ENCODE peak calls at places on chromosomes 1 and 21, in four cellular contexts. One of them, this sample, is unnamed.

GRCh38 chr1:186750250-186750649 is 70.0 kb upstream of the PTGS2 start:
- DNase-seq in KBM-7: no peak
- DNase-seq in CD8-positive, alpha-beta T cell: no peak
- DNase-seq in HCEC 1CT: peak
- DNase-seq in this sample: no peak

GRCh38 chr1:162855461-162856150 is 5.4 kb downstream of the CCDC190 start:
- DNase-seq in CD8-positive, alpha-beta T cell: no peak
- DNase-seq in KBM-7: no peak
- DNase-seq in HCEC 1CT: peak
- DNase-seq in this sample: no peak

GRCh38 chr1:175822575-175822974 is 79.2 kb upstream of the TNR start:
- DNase-seq in CD8-positive, alpha-beta T cell: no peak
- DNase-seq in HCEC 1CT: peak
- DNase-seq in KBM-7: no peak
- DNase-seq in this sample: no peak

GRCh38 chr1:196344462-196344861 is 263.8 kb downstream of the KCNT2 start:
- DNase-seq in HCEC 1CT: no peak
- DNase-seq in CD8-positive, alpha-beta T cell: no peak
- DNase-seq in KBM-7: no peak
- DNase-seq in this sample: no peak

GRCh38 chr1:13550663-13551062 is 33.0 kb upstream of the PDPN start:
- DNase-seq in KBM-7: no peak
- DNase-seq in HCEC 1CT: no peak
- DNase-seq in CD8-positive, alpha-beta T cell: no peak
- DNase-seq in this sample: no peak

GRCh38 chr1:109134423-109134822 is 20.5 kb downstream of the ELAPOR1 start:
- DNase-seq in HCEC 1CT: no peak
- DNase-seq in KBM-7: no peak
- DNase-seq in CD8-positive, alpha-beta T cell: no peak
- DNase-seq in this sample: no peak

GRCh38 chr1:58432813-58433668 is 113.5 kb downstream of the OMA1 start:
- DNase-seq in HCEC 1CT: peak
- DNase-seq in CD8-positive, alpha-beta T cell: no peak
- DNase-seq in KBM-7: no peak
- DNase-seq in this sample: no peak

GRCh38 chr21:18449586-18449985 is 46.0 kb upstream of the TMPRSS15 start:
- DNase-seq in HCEC 1CT: no peak
- DNase-seq in KBM-7: no peak
- DNase-seq in CD8-positive, alpha-beta T cell: no peak
- DNase-seq in this sample: no peak

GRCh38 chr1:110896090-110896489 is 23.1 kb downstream of the CD53 start:
- DNase-seq in CD8-positive, alpha-beta T cell: no peak
- DNase-seq in HCEC 1CT: no peak
- DNase-seq in KBM-7: no peak
- DNase-seq in this sample: no peak

GRCh38 chr1:224434447-224435317 is at the start of gene WDR26:
- DNase-seq in CD8-positive, alpha-beta T cell: peak
- DNase-seq in KBM-7: peak
- DNase-seq in HCEC 1CT: peak
- DNase-seq in this sample: peak

GRCh38 chr1:59750612-59751395 is 63.9 kb upstream of the HOOK1 start:
- DNase-seq in KBM-7: no peak
- DNase-seq in HCEC 1CT: peak
- DNase-seq in CD8-positive, alpha-beta T cell: no peak
- DNase-seq in this sample: no peak

GRCh38 chr1:76073471-76073870 is 1.1 kb upstream of the ST6GALNAC3 start:
- DNase-seq in CD8-positive, alpha-beta T cell: no peak
- DNase-seq in KBM-7: no peak
- DNase-seq in HCEC 1CT: peak
- DNase-seq in this sample: no peak

GRCh38 chr1:19723874-19724273 is 59.2 kb downstream of the HTR6 start:
- DNase-seq in KBM-7: no peak
- DNase-seq in HCEC 1CT: no peak
- DNase-seq in CD8-positive, alpha-beta T cell: no peak
- DNase-seq in this sample: no peak

GRCh38 chr1:26373789-26374188 is 1.2 kb upstream of the ZNF683 start:
- DNase-seq in KBM-7: no peak
- DNase-seq in HCEC 1CT: no peak
- DNase-seq in CD8-positive, alpha-beta T cell: no peak
- DNase-seq in this sample: no peak

GRCh38 chr1:177812650-177813049 is 157.2 kb downstream of the SEC16B start:
- DNase-seq in HCEC 1CT: no peak
- DNase-seq in KBM-7: no peak
- DNase-seq in CD8-positive, alpha-beta T cell: no peak
- DNase-seq in this sample: no peak

GRCh38 chr1:47692196-47692595 is 254.4 kb downstream of the FOXD2 start:
- DNase-seq in HCEC 1CT: no peak
- DNase-seq in CD8-positive, alpha-beta T cell: no peak
- DNase-seq in KBM-7: no peak
- DNase-seq in this sample: no peak

GRCh38 chr1:88519156-88519555 is 164.9 kb upstream of the PKN2 start:
- DNase-seq in HCEC 1CT: no peak
- DNase-seq in KBM-7: no peak
- DNase-seq in CD8-positive, alpha-beta T cell: no peak
- DNase-seq in this sample: no peak

GRCh38 chr1:155889566-155889965 is 21.6 kb downstream of the RIT1 start:
- DNase-seq in KBM-7: no peak
- DNase-seq in HCEC 1CT: peak
- DNase-seq in CD8-positive, alpha-beta T cell: no peak
- DNase-seq in this sample: no peak

GRCh38 chr21:39180429-39181019 is 2.7 kb downstream of the PSMG1 start:
- DNase-seq in CD8-positive, alpha-beta T cell: no peak
- DNase-seq in KBM-7: no peak
- DNase-seq in HCEC 1CT: peak
- DNase-seq in this sample: no peak

GRCh38 chr1:34060331-34060730 is 104.7 kb downstream of the CSMD2 start:
- DNase-seq in CD8-positive, alpha-beta T cell: no peak
- DNase-seq in KBM-7: no peak
- DNase-seq in HCEC 1CT: no peak
- DNase-seq in this sample: no peak

GRCh38 chr1:195709821-195710220 is 898.4 kb downstream of the KCNT2 start:
- DNase-seq in HCEC 1CT: no peak
- DNase-seq in CD8-positive, alpha-beta T cell: no peak
- DNase-seq in KBM-7: peak
- DNase-seq in this sample: no peak

GRCh38 chr1:109821221-109821669 is 57.5 kb upstream of the EPS8L3 start:
- DNase-seq in HCEC 1CT: peak
- DNase-seq in KBM-7: peak
- DNase-seq in CD8-positive, alpha-beta T cell: no peak
- DNase-seq in this sample: no peak

GRCh38 chr1:185996211-185996610 is 262.0 kb downstream of the HMCN1 start:
- DNase-seq in HCEC 1CT: peak
- DNase-seq in CD8-positive, alpha-beta T cell: no peak
- DNase-seq in KBM-7: no peak
- DNase-seq in this sample: no peak

GRCh38 chr1:162023547-162024501 is at the start of gene OLFML2B:
- DNase-seq in HCEC 1CT: peak
- DNase-seq in KBM-7: peak
- DNase-seq in CD8-positive, alpha-beta T cell: peak
- DNase-seq in this sample: peak

GRCh38 chr1:34406377-34406776 is 229.7 kb downstream of the C1orf94 start:
- DNase-seq in CD8-positive, alpha-beta T cell: no peak
- DNase-seq in HCEC 1CT: no peak
- DNase-seq in KBM-7: no peak
- DNase-seq in this sample: no peak

This sample was measured in activated T-helper 2 cell treated with anti-CD3 and anti-CD28 coated beads, Interferon-gamma antibody, Interleukin-2, Interleukin-4, amounts not matched to agents 10 μg/mL and 5 μg/mL and 100 μg/mL, durations not matched to agents 14 hours and 24 hours and 36 hours.